ENCODE peak calls at places on chromosome 10, in eight cellular contexts. A is prostate gland, F is PC-3, Q is cardiac fibroblast, S is H1, M is epithelial cell of proximal tubule, R is breast epithelium, E is stomach. L is an unnamed sample.

GRCh38 chr10:102656791-102657371 is 12.6 kb downstream of the TRIM8 start:
- DNase-seq in A (no peak), F (no peak), Q (no peak), S (no peak), M (no peak), R (no peak), E (peak), L (peak)

GRCh38 chr10:48791267-48791928 is 106.7 kb downstream of the WDFY4 start:
- DNase-seq in A (no peak), F (no peak), Q (no peak), S (no peak), M (no peak), R (no peak), E (no peak), L (no peak)

GRCh38 chr10:69632516-69633199 is 2.6 kb downstream of the FAM241B start:
- DNase-seq in A (no peak), F (no peak), Q (no peak), S (peak), M (no peak), R (no peak), E (peak), L (no peak)

GRCh38 chr10:86178401-86179142 is 188.0 kb downstream of the GRID1 start:
- DNase-seq in A (no peak), F (no peak), Q (peak), S (peak), M (no peak), R (no peak), E (no peak), L (no peak)

GRCh38 chr10:4775808-4776207 is 50.2 kb upstream of the AKR1E2 start:
- DNase-seq in A (no peak), F (peak), Q (peak), S (no peak), M (peak), R (no peak), E (no peak), L (no peak)

GRCh38 chr10:2885276-2885955 is 181.9 kb upstream of the PFKP start:
- DNase-seq in A (no peak), F (no peak), Q (no peak), S (no peak), M (no peak), R (no peak), E (no peak), L (no peak)

GRCh38 chr10:60209874-60210584 is 179.6 kb downstream of the ANK3 start:
- DNase-seq in A (no peak), F (peak), Q (no peak), S (no peak), M (no peak), R (no peak), E (no peak), L (no peak)

GRCh38 chr10:96468845-96469244 is 44.9 kb downstream of the TLL2 start:
- DNase-seq in A (no peak), F (no peak), Q (no peak), S (no peak), M (no peak), R (no peak), E (no peak), L (no peak)

GRCh38 chr10:132163278-132163765 is 23.4 kb upstream of the DPYSL4 start:
- DNase-seq in A (peak), F (peak), Q (no peak), S (peak), M (no peak), R (no peak), E (peak), L (peak)

GRCh38 chr10:133179651-133180050 is 19.6 kb downstream of the KNDC1 start:
- DNase-seq in A (no peak), F (no peak), Q (no peak), S (no peak), M (no peak), R (no peak), E (no peak), L (no peak)

GRCh38 chr10:99538287-99538917 is 5.7 kb downstream of the NKX2-3 start:
- DNase-seq in A (no peak), F (no peak), Q (no peak), S (no peak), M (no peak), R (no peak), E (no peak), L (no peak)

GRCh38 chr10:99534939-99535763 is 2.4 kb downstream of the NKX2-3 start:
- DNase-seq in A (no peak), F (peak), Q (peak), S (peak), M (no peak), R (no peak), E (no peak), L (no peak)

GRCh38 chr10:99537381-99538286 is 4.9 kb downstream of the NKX2-3 start:
- DNase-seq in A (no peak), F (no peak), Q (no peak), S (peak), M (no peak), R (no peak), E (no peak), L (no peak)

GRCh38 chr10:99535764-99536399 is 3.1 kb downstream of the NKX2-3 start:
- DNase-seq in A (no peak), F (no peak), Q (no peak), S (peak), M (no peak), R (no peak), E (no peak), L (no peak)

DNA sequence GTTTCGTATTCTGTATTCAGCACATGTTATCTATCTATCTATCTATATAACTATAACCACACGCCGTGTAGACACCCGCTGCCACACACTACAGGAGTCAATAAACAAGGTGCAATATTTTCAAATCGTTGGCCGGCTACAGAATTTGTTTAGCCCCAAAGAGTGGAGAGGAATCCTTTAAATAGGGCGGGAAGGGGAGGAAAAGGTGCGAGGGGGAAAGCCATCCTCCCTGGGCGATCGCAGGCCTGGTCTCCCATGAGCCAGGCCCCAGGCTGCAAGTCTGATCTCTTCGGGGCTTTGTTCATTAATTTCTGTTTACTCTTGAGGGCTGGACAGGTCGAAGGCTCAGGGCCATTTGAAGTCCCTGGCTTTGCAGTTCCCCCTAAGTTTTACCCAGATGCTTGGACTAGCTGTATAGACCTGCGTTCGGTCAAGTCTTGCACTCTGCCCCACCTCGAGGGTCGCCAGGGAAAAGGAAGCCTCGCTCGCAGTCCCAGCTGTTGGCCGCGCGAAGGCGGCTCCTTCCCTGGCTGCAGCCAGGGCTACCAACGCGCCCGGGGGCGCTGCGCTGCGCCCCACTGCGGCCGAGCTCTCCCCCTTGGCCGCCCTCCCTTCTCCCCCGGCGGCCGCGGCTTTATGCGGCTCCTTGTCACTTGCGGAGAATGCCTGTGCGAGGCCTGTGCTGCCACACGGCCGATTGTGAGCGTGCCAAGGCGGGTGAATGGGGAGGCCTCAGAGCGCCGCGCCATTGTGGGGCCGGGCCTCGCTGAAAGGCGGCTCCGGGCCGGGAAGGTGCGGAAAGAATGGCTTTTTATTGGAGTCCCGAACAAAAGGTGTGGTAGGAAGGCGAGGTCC is 3.9 kb downstream of the NKX2-3 start:
- DNase-seq in A (no peak), F (no peak), Q (no peak), S (peak), M (no peak), R (no peak), E (no peak), L (no peak)
- TF ChIP-seq CTCF in A (no peak), F (no peak), Q (no peak), S (no peak), M (no peak), R (no peak), E (no peak), L (no peak)

GRCh38 chr10:92552310-92552709 is 21.6 kb downstream of the IDE start:
- DNase-seq in A (no peak), F (no peak), Q (no peak), S (no peak), M (no peak), R (no peak), E (no peak), L (no peak)
- TF ChIP-seq CTCF in A (no peak), F (peak), Q (peak), S (peak), M (peak), R (no peak), E (no peak), L (no peak)

DNA sequence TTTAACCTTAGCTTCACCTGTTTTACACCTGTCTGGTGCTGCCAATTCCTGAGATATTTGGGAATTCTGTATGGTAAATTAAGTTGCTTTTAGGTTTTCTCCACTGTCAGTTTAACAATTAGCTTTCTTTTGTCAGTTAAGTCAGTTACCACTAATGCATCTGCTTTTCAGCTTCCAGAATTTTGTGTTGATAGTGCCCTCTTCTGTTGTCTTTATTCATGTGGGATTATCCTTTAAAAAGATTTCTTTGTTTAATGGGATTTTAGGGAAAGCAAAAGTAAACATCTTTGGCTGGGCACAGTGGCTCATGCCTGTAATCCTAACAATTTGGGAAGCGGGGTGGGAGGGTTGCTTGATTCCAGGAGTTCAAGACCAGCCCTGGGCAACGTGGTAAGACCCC is 8.1 kb downstream of the TFAM start:
- DNase-seq in A (no peak), F (peak), Q (peak), S (no peak), M (no peak), R (no peak), E (no peak), L (no peak)
- TF ChIP-seq CTCF in A (no peak), F (peak), Q (no peak), S (no peak), M (peak), R (no peak), E (no peak), L (no peak)

DNA sequence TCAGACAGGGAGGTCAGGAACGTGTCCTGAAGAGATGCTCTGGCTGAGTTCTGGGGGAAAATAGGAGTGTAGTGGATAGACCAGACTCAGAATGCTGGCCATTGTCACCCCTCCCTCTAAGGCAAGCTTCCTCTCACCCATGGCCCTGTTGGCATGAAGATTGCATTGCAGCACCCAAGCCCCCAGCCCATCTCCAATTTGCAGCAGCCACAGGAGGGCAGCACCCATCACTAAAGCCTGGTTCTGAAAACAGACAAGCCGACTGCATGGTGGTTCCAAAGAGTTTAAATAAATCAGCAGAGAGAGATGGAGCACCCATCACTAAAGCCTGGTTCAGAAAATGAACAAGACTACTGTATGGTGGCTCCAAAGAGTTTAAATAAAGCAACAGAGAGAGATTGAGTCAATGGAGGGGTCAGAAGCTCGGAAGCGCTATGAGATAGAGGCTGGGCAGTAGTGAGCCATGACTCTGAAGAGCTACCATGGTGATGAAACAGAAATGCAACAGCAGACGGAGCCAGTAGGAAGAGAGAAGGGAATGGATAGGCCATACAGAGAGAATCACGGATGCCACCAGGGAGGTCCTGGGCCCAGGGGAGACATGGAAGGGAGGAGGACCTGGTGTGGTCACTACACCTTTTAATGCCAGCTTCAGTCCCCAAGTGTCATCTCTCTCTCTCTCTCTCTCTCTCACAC is 237.9 kb upstream of the MYO3A start:
- DNase-seq in A (no peak), F (no peak), Q (no peak), S (no peak), M (no peak), R (no peak), E (no peak), L (no peak)
- TF ChIP-seq CTCF in A (no peak), F (no peak), Q (no peak), S (peak), M (no peak), R (no peak), E (no peak), L (no peak)

DNA sequence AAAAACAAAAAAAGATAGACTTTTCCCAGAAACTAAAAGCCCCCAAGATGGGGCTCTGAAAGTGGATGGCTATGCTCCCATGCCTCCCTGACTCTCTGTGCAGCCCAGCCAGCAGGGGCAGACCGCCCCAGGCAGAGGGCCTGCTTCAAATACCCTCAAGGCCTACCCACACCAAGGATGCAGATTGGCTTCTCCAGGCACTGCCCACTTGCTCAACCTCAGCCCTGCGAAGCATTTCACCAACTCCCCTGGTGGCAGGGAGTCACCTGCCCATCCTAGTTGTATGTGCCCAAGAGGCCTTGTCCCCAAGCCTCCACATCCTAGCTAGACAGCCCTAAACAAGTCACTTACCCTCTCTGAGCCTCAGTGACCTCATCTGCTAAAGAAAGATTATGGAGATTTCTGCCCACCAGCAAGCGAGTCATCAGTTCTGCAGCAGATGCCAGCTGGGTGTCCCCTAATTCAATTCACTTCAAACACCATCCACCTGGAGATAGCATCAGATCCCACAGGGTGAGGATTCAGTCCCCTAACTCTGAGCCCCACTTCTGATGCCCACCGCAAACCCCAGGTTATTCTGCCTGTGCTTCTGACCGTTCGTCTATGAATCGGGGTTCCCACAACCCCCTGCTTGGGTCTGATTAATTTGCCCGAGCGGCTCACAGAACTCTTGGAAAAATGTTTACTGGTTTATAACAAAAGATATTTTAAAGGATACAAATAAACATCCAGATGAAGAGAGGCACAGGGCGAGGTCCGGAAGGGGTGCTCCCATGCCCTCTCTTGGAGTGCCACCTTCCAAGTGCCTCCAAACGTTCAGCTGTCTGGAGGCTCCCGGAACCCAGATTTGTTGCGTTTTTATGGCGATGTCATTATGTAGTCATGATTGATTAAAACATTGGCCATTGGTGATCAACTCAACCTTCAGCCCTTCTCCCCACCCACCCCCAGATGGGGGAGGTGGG is 18.6 kb upstream of the ZMIZ1 start:
- DNase-seq in A (no peak), F (peak), Q (no peak), S (no peak), M (no peak), R (peak), E (no peak), L (no peak)
- TF ChIP-seq CTCF in A (no peak), F (peak), Q (no peak), S (no peak), M (no peak), R (no peak), E (no peak), L (no peak)

GRCh38 chr10:125739994-125740679 is 20.6 kb downstream of the EDRF1 start:
- DNase-seq in A (no peak), F (no peak), Q (no peak), S (no peak), M (no peak), R (no peak), E (no peak), L (no peak)

GRCh38 chr10:125747417-125747816 is 27.9 kb downstream of the EDRF1 start:
- DNase-seq in A (no peak), F (no peak), Q (no peak), S (no peak), M (no peak), R (no peak), E (no peak), L (no peak)

DNA sequence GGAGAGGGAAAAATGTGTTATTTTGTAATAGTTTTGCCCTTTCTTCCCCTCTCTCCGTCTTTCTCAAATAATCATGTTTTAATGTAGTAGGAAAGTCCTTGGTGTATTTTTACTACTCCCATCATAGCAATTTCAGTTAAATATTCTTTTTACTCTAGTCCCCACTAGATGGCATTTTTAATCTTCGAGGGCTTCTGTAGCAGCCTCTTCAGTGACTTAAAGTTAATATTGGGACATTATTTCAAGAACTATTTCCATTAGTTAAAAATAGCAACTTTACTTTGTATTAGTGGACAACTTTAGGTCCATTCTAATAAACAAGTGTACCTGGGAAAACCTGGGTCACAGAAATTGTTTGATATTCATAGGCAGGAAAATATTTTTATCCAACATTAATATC is 23.0 kb downstream of the EDRF1 start:
- DNase-seq in A (no peak), F (peak), Q (peak), S (no peak), M (no peak), R (no peak), E (no peak), L (no peak)
- TF ChIP-seq CTCF in A (no peak), F (peak), Q (no peak), S (no peak), M (peak), R (no peak), E (no peak), L (no peak)